ENCODE peak calls at places on chromosomes 6 and 20, in nine cellular contexts. K is fibroblast of mammary gland; U is AG08395; P is NCI-H774; N is stromal cell of bone marrow; X is NCI-H2029; D is Peyer's patch; E is H9; R is activated gamma-delta T cell treated with anti-CD3 and anti-CD28 coated beads, Interleukin-2, amount 50 U/mL, for 16 hours. Q is an unnamed sample.

GRCh38 chr6:102936959-102937358 is 1543.5 kb downstream of the GRIK2 start:
- DNase-seq in D (no peak), N (no peak), E (no peak), K (no peak), R (no peak), U (no peak), P (no peak), X (no peak), Q (no peak)

GRCh38 chr6:109325400-109325801 is 56.9 kb downstream of the CD164 start:
- DNase-seq in R (no peak), U (no peak), K (no peak), D (no peak), P (no peak), N (no peak), E (no peak), X (no peak), Q (no peak)

GRCh38 chr20:25277051-25277801 is 29.3 kb downstream of the PYGB start:
- DNase-seq in N (no peak), P (no peak), K (no peak), D (no peak), R (no peak), X (peak), E (no peak), U (no peak), Q (peak)

GRCh38 chr6:107625264-107625663 is 135.3 kb downstream of the SOBP start:
- DNase-seq in E (no peak), R (no peak), X (peak), K (no peak), D (no peak), N (no peak), P (peak), U (no peak), Q (no peak)

GRCh38 chr20:40314278-40314677 is 374.8 kb downstream of the MAFB start:
- DNase-seq in P (no peak), R (no peak), E (no peak), D (no peak), X (no peak), K (no peak), N (no peak), U (no peak), Q (no peak)

GRCh38 chr20:47198254-47198671 is 158.2 kb downstream of the ZMYND8 start:
- DNase-seq in E (no peak), X (no peak), D (no peak), U (no peak), P (no peak), R (no peak), K (peak), N (peak), Q (peak)

GRCh38 chr6:35230950-35231349 is 17.2 kb downstream of the SCUBE3 start:
- DNase-seq in R (no peak), D (no peak), X (no peak), K (no peak), E (no peak), N (no peak), P (no peak), U (no peak), Q (no peak)

GRCh38 chr6:34514593-34515472 is 41.3 kb downstream of the SPDEF start:
- DNase-seq in E (peak), P (no peak), N (peak), X (no peak), U (peak), K (peak), R (no peak), D (no peak), Q (peak)

GRCh38 chr6:112574190-112574589 is 227.1 kb downstream of the RFPL4B start:
- DNase-seq in N (no peak), X (no peak), E (no peak), K (no peak), D (no peak), P (no peak), U (no peak), R (no peak), Q (no peak)

GRCh38 chr6:39684790-39685485 is 40.3 kb downstream of the KIF6 start:
- DNase-seq in N (no peak), E (no peak), X (no peak), R (no peak), P (no peak), U (peak), K (peak), D (no peak), Q (no peak)

GRCh38 chr20:41574802-41575389 is 43.3 kb downstream of the CHD6 start:
- DNase-seq in E (no peak), X (no peak), R (no peak), P (no peak), K (no peak), U (no peak), D (no peak), N (no peak), Q (no peak)

GRCh38 chr20:49283703-49284625 is 6.1 kb upstream of the ZNFX1 start:
- DNase-seq in K (no peak), D (no peak), P (no peak), X (no peak), U (no peak), R (no peak), N (no peak), E (no peak), Q (no peak)

GRCh38 chr6:4801491-4802118 is 25.4 kb downstream of the CDYL start:
- DNase-seq in N (no peak), U (no peak), R (no peak), E (no peak), X (no peak), K (no peak), D (no peak), P (no peak), Q (no peak)

GRCh38 chr6:99603421-99604160 is 3.0 kb upstream of the PRDM13 start:
- DNase-seq in P (no peak), U (no peak), K (peak), R (no peak), X (peak), N (no peak), D (no peak), E (peak), Q (no peak)

GRCh38 chr6:46014511-46015118 is 1.0 kb downstream of the CLIC5 start:
- DNase-seq in K (no peak), D (peak), X (no peak), R (no peak), N (no peak), E (peak), U (no peak), P (peak), Q (peak)

Q was measured in psoas muscle.